ENCODE peak calls at places on chromosomes 12 and 14, in six cellular contexts. L, V, J, C, O and S are unnamed samples.

GRCh38 chr12:29781176-29781575 is 2.6 kb downstream of the TMTC1 start:
- DNase-seq in V (no peak), J (no peak), O (no peak), C (no peak), L (no peak), S (no peak)

GRCh38 chr12:76560083-76560491 is 516 bp upstream of the OSBPL8 start:
- DNase-seq in J (no peak), C (no peak), O (no peak), L (no peak), V (no peak), S (no peak)

GRCh38 chr14:22226381-22226780 is 362.6 kb downstream of the DAD1 start:
- DNase-seq in V (no peak), C (peak; percentile 59), O (no peak), L (no peak), J (no peak), S (no peak)

GRCh38 chr12:67832155-67832554 is 157.1 kb upstream of the IFNG-AS1 start:
- DNase-seq in C (no peak), V (no peak), O (no peak), J (no peak), L (no peak), S (no peak)

GRCh38 chr14:36747411-36748184 is 85.9 kb downstream of the PAX9 start:
- DNase-seq in C (no peak), J (no peak), V (no peak), L (no peak), O (no peak), S (no peak)

GRCh38 chr12:51326762-51327439 is 2.9 kb upstream of the BIN2 start:
- DNase-seq in L (no peak), O (peak; percentile 41), C (peak; percentile 49), J (no peak), V (no peak), S (no peak)

GRCh38 chr12:123897221-123897620 is 75.4 kb downstream of the CCDC92 start:
- DNase-seq in J (no peak), V (no peak), O (no peak), L (no peak), C (peak; percentile 72), S (no peak)

GRCh38 chr12:122460061-122460460 is 37.6 kb upstream of the CLIP1 start:
- DNase-seq in C (no peak), J (no peak), O (no peak), V (no peak), L (no peak), S (no peak)

GRCh38 chr14:85572845-85573244 is 42.9 kb downstream of the FLRT2 start:
- DNase-seq in J (no peak), C (peak; percentile 90), L (no peak), O (no peak), V (no peak), S (no peak)

GRCh38 chr14:30180219-30180618 is 252.6 kb upstream of the PRKD1 start:
- DNase-seq in L (no peak), V (no peak), J (no peak), O (no peak), C (peak; percentile 63), S (no peak)

GRCh38 chr14:103126873-103127304 is 3.6 kb downstream of the TNFAIP2 start:
- DNase-seq in C (no peak), V (peak; percentile 71), O (no peak), J (peak; percentile 88), L (peak; percentile 76), S (no peak)

GRCh38 chr12:53751336-53752191 is at the start of gene CISTR:
- DNase-seq in V (peak; percentile 87), O (no peak), L (no peak), J (no peak), C (no peak), S (no peak)

GRCh38 chr12:54251667-54252284 is 28.1 kb downstream of the CBX5 start:
- DNase-seq in O (peak; percentile 34), C (peak; percentile 60), J (no peak), V (no peak), L (no peak), S (no peak)

GRCh38 chr12:38911611-38912010 is 6.2 kb upstream of the CPNE8 start:
- DNase-seq in L (no peak), O (no peak), J (no peak), C (no peak), V (no peak), S (no peak)

GRCh38 chr12:130063866-130064265 is 98.4 kb upstream of the FZD10 start:
- DNase-seq in C (no peak), V (no peak), L (peak; percentile 74), O (no peak), J (no peak), S (no peak)

GRCh38 chr12:26523708-26524150 is 309.3 kb downstream of the ITPR2 start:
- DNase-seq in O (peak; percentile 94), C (peak; percentile 93), L (peak; percentile 87), J (peak; percentile 93), V (peak; percentile 80), S (peak; percentile 36)

GRCh38 chr12:25692115-25693035 is 139.3 kb upstream of the LMNTD1 start:
- DNase-seq in C (no peak), L (no peak), O (peak; percentile 22), V (no peak), J (no peak), S (no peak)

GRCh38 chr14:99730876-99731351 is 46.8 kb downstream of the CYP46A1 start:
- DNase-seq in O (no peak), C (no peak), J (no peak), V (peak; percentile 50), L (no peak), S (no peak)

GRCh38 chr12:20194171-20194570 is 174.2 kb upstream of the PDE3A start:
- DNase-seq in O (no peak), L (no peak), C (peak; percentile 17), J (no peak), V (no peak), S (no peak)

GRCh38 chr12:92133795-92134637 is 11.6 kb downstream of the BTG1 start:
- DNase-seq in J (no peak), C (no peak), L (no peak), O (no peak), V (no peak), S (no peak)

GRCh38 chr12:52249511-52250047 is 16.5 kb downstream of the KRT7 start:
- DNase-seq in C (no peak), J (no peak), L (no peak), V (no peak), O (no peak), S (no peak)

GRCh38 chr14:49303952-49304516 is 282.1 kb downstream of the RPS29 start:
- DNase-seq in C (peak; percentile 13), L (peak; percentile 11), V (no peak), J (no peak), O (peak; percentile 8), S (no peak)

GRCh38 chr14:67941456-67942018 is 122.0 kb downstream of the RAD51B start:
- DNase-seq in O (no peak), C (peak; percentile 38), J (no peak), V (no peak), L (no peak), S (no peak)

GRCh38 chr12:109680521-109681030 is 33.0 kb upstream of the FAM222A start:
- DNase-seq in C (no peak), L (peak; percentile 77), O (no peak), J (peak; percentile 39), V (no peak), S (no peak)

GRCh38 chr12:98332626-98333025 is 182.8 kb upstream of the TMPO start:
- DNase-seq in V (no peak), L (no peak), O (no peak), J (no peak), C (no peak), S (no peak)

GRCh38 chr14:101810897-101811620 is 49.5 kb downstream of the PPP2R5C start:
- DNase-seq in C (peak; percentile 38), V (no peak), O (no peak), J (no peak), L (no peak), S (no peak)
- TF ChIP-seq POLR2A in C (no peak), V (no peak), O (no peak), J (no peak), L (no peak), S (no peak)

GRCh38 chr12:117825827-117826226 is 143.0 kb downstream of the KSR2 start:
- DNase-seq in O (no peak), C (no peak), V (no peak), J (no peak), L (no peak), S (no peak)

GRCh38 chr12:117821480-117822175 is 147.2 kb downstream of the KSR2 start:
- DNase-seq in V (no peak), O (no peak), J (no peak), C (no peak), L (peak; percentile 52), S (no peak)

GRCh38 chr12:117819160-117819559 is 149.6 kb downstream of the KSR2 start:
- DNase-seq in L (no peak), C (no peak), V (no peak), J (no peak), O (no peak), S (no peak)

GRCh38 chr12:117818400-117818799 is 150.4 kb downstream of the KSR2 start:
- DNase-seq in C (no peak), J (no peak), L (peak; percentile 24), O (no peak), V (no peak), S (no peak)

GRCh38 chr12:117820216-117820907 is 148.4 kb downstream of the KSR2 start:
- DNase-seq in C (no peak), O (no peak), J (no peak), L (no peak), V (no peak), S (no peak)
- TF ChIP-seq CTCF in C (no peak), O (no peak), J (no peak), L (no peak), V (no peak), S (no peak)

GRCh38 chr12:45729233-45730115 is at the start of gene ARID2:
- DNase-seq in J (peak; percentile 67), O (peak; percentile 43), C (peak; percentile 67), L (peak; percentile 60), V (peak; percentile 94), S (peak; percentile 42)
- TF ChIP-seq POLR2A in J (no peak), O (no peak), C (no peak), L (no peak), V (no peak), S (no peak)

GRCh38 chr14:75158843-75159614 is 17.4 kb downstream of the TMED10 start:
- DNase-seq in V (no peak), J (no peak), C (peak; percentile 38), L (no peak), O (no peak), S (no peak)

GRCh38 chr14:75164809-75165208 is 11.6 kb downstream of the TMED10 start:
- DNase-seq in L (no peak), V (no peak), O (no peak), C (no peak), J (no peak), S (no peak)

GRCh38 chr14:75165586-75166391 is 10.6 kb downstream of the TMED10 start:
- DNase-seq in C (no peak), L (no peak), O (peak; percentile 32), V (no peak), J (no peak), S (no peak)

GRCh38 chr14:75163677-75164076 is 12.7 kb downstream of the TMED10 start:
- DNase-seq in L (no peak), C (no peak), O (no peak), V (no peak), J (no peak), S (no peak)

GRCh38 chr14:75162631-75163030 is 13.8 kb downstream of the TMED10 start:
- DNase-seq in J (no peak), V (no peak), O (no peak), L (no peak), C (no peak), S (no peak)
- TF ChIP-seq CTCF in J (no peak), V (no peak), O (no peak), L (no peak), C (no peak), S (no peak)